ENCODE peak calls at places on chromosomes 13 and 19, in five cellular contexts. One of them, this sample, is unnamed. For H3K4me1, the result is how much of the 10 kb centered on the place peaks cover.

GRCh38 chr13:111370147-111370546 is 49.7 kb downstream of the TEX29 start:
- DNase-seq in effector memory CD4-positive, alpha-beta T cell: no peak
- DNase-seq in uterus: no peak
- DNase-seq in PC-3: no peak
- DNase-seq in fibroblast of lung: no peak
- DNase-seq in this sample: no peak

GRCh38 chr13:78595819-78596700 is 7.3 kb downstream of the POU4F1 start:
- DNase-seq in fibroblast of lung: peak
- DNase-seq in uterus: no peak
- DNase-seq in effector memory CD4-positive, alpha-beta T cell: no peak
- DNase-seq in PC-3: no peak
- DNase-seq in this sample: no peak

GRCh38 chr13:48110132-48110868 is 15.4 kb upstream of the MED4 start:
- DNase-seq in fibroblast of lung: no peak
- DNase-seq in uterus: no peak
- DNase-seq in PC-3: no peak
- DNase-seq in effector memory CD4-positive, alpha-beta T cell: no peak
- DNase-seq in this sample: no peak

GRCh38 chr13:112931028-112931934 is 37.7 kb upstream of the MCF2L start:
- DNase-seq in fibroblast of lung: peak
- DNase-seq in PC-3: peak
- DNase-seq in uterus: no peak
- DNase-seq in effector memory CD4-positive, alpha-beta T cell: no peak
- DNase-seq in this sample: no peak

GRCh38 chr13:92838786-92839185 is 387.8 kb upstream of the GPC6 start:
- DNase-seq in PC-3: peak
- DNase-seq in fibroblast of lung: peak
- DNase-seq in uterus: no peak
- DNase-seq in effector memory CD4-positive, alpha-beta T cell: no peak
- DNase-seq in this sample: no peak

GRCh38 chr19:20558011-20558410 is 7.6 kb downstream of the ZNF737 start:
- DNase-seq in PC-3: no peak
- DNase-seq in uterus: no peak
- DNase-seq in effector memory CD4-positive, alpha-beta T cell: no peak
- DNase-seq in fibroblast of lung: no peak
- DNase-seq in this sample: no peak

GRCh38 chr19:18317998-18318800 is 4.7 kb downstream of the LSM4 start:
- DNase-seq in uterus: no peak
- DNase-seq in effector memory CD4-positive, alpha-beta T cell: peak
- DNase-seq in fibroblast of lung: no peak
- DNase-seq in PC-3: no peak
- DNase-seq in this sample: peak

GRCh38 chr19:54133312-54133956 is 4.1 kb upstream of the CNOT3 start:
- DNase-seq in PC-3: peak
- DNase-seq in uterus: no peak
- DNase-seq in fibroblast of lung: no peak
- DNase-seq in effector memory CD4-positive, alpha-beta T cell: no peak
- DNase-seq in this sample: no peak

GRCh38 chr19:51059715-51060114 is 5.2 kb downstream of the KLK13 start:
- DNase-seq in PC-3: no peak
- DNase-seq in effector memory CD4-positive, alpha-beta T cell: no peak
- DNase-seq in fibroblast of lung: no peak
- DNase-seq in uterus: no peak
- DNase-seq in this sample: no peak

GRCh38 chr19:22622901-22623840 is 11.0 kb upstream of the ZNF492 start:
- DNase-seq in uterus: peak
- DNase-seq in PC-3: no peak
- DNase-seq in fibroblast of lung: no peak
- DNase-seq in effector memory CD4-positive, alpha-beta T cell: no peak
- DNase-seq in this sample: no peak

GRCh38 chr13:113491418-113491883 is 940 bp upstream of the DCUN1D2 start:
- DNase-seq in fibroblast of lung: peak
- DNase-seq in PC-3: peak
- DNase-seq in effector memory CD4-positive, alpha-beta T cell: no peak
- DNase-seq in uterus: peak
- DNase-seq in this sample: peak

GRCh38 chr19:4015705-4016402 is 8.3 kb downstream of the PIAS4 start:
- DNase-seq in fibroblast of lung: no peak
- DNase-seq in effector memory CD4-positive, alpha-beta T cell: no peak
- DNase-seq in PC-3: no peak
- DNase-seq in uterus: peak
- DNase-seq in this sample: no peak

GRCh38 chr19:21593934-21594844 is 88.8 kb downstream of the ZNF429 start:
- DNase-seq in uterus: peak
- DNase-seq in fibroblast of lung: no peak
- DNase-seq in PC-3: no peak
- DNase-seq in effector memory CD4-positive, alpha-beta T cell: no peak
- DNase-seq in this sample: no peak

GRCh38 chr19:37333457-37333856 is 37.4 kb upstream of the ZNF527 start:
- DNase-seq in PC-3: peak
- DNase-seq in uterus: no peak
- DNase-seq in fibroblast of lung: no peak
- DNase-seq in effector memory CD4-positive, alpha-beta T cell: no peak
- DNase-seq in this sample: no peak

GRCh38 chr13:93344048-93344447 is 117.4 kb downstream of the GPC6 start:
- DNase-seq in PC-3: no peak
- DNase-seq in effector memory CD4-positive, alpha-beta T cell: no peak
- DNase-seq in uterus: no peak
- DNase-seq in fibroblast of lung: no peak
- DNase-seq in this sample: no peak

GRCh38 chr13:66077286-66077685 is 1152.8 kb downstream of the PCDH9 start:
- DNase-seq in PC-3: peak
- DNase-seq in fibroblast of lung: peak
- DNase-seq in uterus: no peak
- DNase-seq in effector memory CD4-positive, alpha-beta T cell: no peak
- DNase-seq in this sample: no peak

GRCh38 chr13:33228645-33229445 is 56.7 kb downstream of the STARD13 start:
- DNase-seq in uterus: no peak
- DNase-seq in fibroblast of lung: peak
- DNase-seq in PC-3: peak
- DNase-seq in effector memory CD4-positive, alpha-beta T cell: no peak
- DNase-seq in this sample: peak

GRCh38 chr13:92535222-92536006 is 691.2 kb upstream of the GPC6 start:
- DNase-seq in uterus: no peak
- DNase-seq in fibroblast of lung: no peak
- DNase-seq in effector memory CD4-positive, alpha-beta T cell: no peak
- DNase-seq in PC-3: no peak
- DNase-seq in this sample: no peak

GRCh38 chr19:13012690-13013608 is 17.7 kb downstream of the NFIX start:
- DNase-seq in fibroblast of lung: peak
- DNase-seq in effector memory CD4-positive, alpha-beta T cell: no peak
- DNase-seq in PC-3: peak
- DNase-seq in uterus: peak
- DNase-seq in this sample: no peak

GRCh38 chr13:106348032-106348431 is 187.4 kb downstream of the EFNB2 start:
- DNase-seq in effector memory CD4-positive, alpha-beta T cell: no peak
- DNase-seq in uterus: no peak
- DNase-seq in PC-3: peak
- DNase-seq in fibroblast of lung: peak
- DNase-seq in this sample: no peak

GRCh38 chr19:45848922-45849321 is 14.0 kb downstream of the SYMPK start:
- DNase-seq in uterus: no peak
- DNase-seq in PC-3: peak
- DNase-seq in fibroblast of lung: no peak
- DNase-seq in effector memory CD4-positive, alpha-beta T cell: no peak
- DNase-seq in this sample: no peak

GRCh38 chr13:43077446-43077845 is 54.1 kb downstream of the DNAJC15 start:
- DNase-seq in uterus: no peak
- DNase-seq in fibroblast of lung: no peak
- DNase-seq in effector memory CD4-positive, alpha-beta T cell: no peak
- DNase-seq in PC-3: no peak
- DNase-seq in this sample: no peak

GRCh38 chr13:60990032-60990733 is 425.5 kb downstream of the PCDH20 start:
- DNase-seq in PC-3: peak
- DNase-seq in uterus: no peak
- DNase-seq in effector memory CD4-positive, alpha-beta T cell: no peak
- DNase-seq in fibroblast of lung: no peak
- DNase-seq in this sample: no peak

GRCh38 chr19:6014551-6015135 is 36.7 kb upstream of the RANBP3 start:
- DNase-seq in effector memory CD4-positive, alpha-beta T cell: no peak
- DNase-seq in fibroblast of lung: no peak
- DNase-seq in uterus: no peak
- DNase-seq in PC-3: no peak
- DNase-seq in this sample: no peak

GRCh38 chr13:58134525-58134924 is 503.0 kb downstream of the PCDH17 start:
- DNase-seq in fibroblast of lung: no peak
- DNase-seq in PC-3: no peak
- DNase-seq in uterus: no peak
- DNase-seq in effector memory CD4-positive, alpha-beta T cell: no peak
- DNase-seq in this sample: no peak

GRCh38 chr13:81639984-81640582 is 1299.2 kb upstream of the SPRY2 start:
- DNase-seq in fibroblast of lung: no peak
- DNase-seq in PC-3: peak
- DNase-seq in uterus: no peak
- DNase-seq in effector memory CD4-positive, alpha-beta T cell: no peak
- DNase-seq in this sample: no peak

GRCh38 chr13:44523176-44524017 is 52.7 kb downstream of the TSC22D1 start:
- DNase-seq in uterus: no peak
- DNase-seq in PC-3: peak
- DNase-seq in fibroblast of lung: peak
- DNase-seq in effector memory CD4-positive, alpha-beta T cell: no peak
- DNase-seq in this sample: no peak

GRCh38 chr19:53463263-53463662 is 4.3 kb upstream of the ZNF813 start:
- DNase-seq in uterus: peak
- DNase-seq in effector memory CD4-positive, alpha-beta T cell: no peak
- DNase-seq in PC-3: no peak
- DNase-seq in fibroblast of lung: peak
- DNase-seq in this sample: no peak

GRCh38 chr13:29543230-29544215 is 52.0 kb downstream of the SLC7A1 start:
- DNase-seq in uterus: no peak
- DNase-seq in PC-3: peak
- DNase-seq in fibroblast of lung: peak
- DNase-seq in effector memory CD4-positive, alpha-beta T cell: no peak
- DNase-seq in this sample: no peak

GRCh38 chr13:38147050-38147449 is 202.6 kb upstream of the UFM1 start:
- DNase-seq in uterus: no peak
- DNase-seq in PC-3: no peak
- DNase-seq in effector memory CD4-positive, alpha-beta T cell: no peak
- DNase-seq in fibroblast of lung: no peak
- DNase-seq in this sample: no peak

GRCh38 chr19:15317392-15318011 is 14.8 kb downstream of the BRD4 start:
- DNase-seq in effector memory CD4-positive, alpha-beta T cell: no peak
- DNase-seq in PC-3: no peak
- DNase-seq in uterus: no peak
- DNase-seq in fibroblast of lung: peak
- DNase-seq in this sample: no peak

GRCh38 chr13:71454509-71454908 is 412.5 kb downstream of the DACH1 start:
- DNase-seq in uterus: no peak
- DNase-seq in PC-3: no peak
- DNase-seq in fibroblast of lung: no peak
- DNase-seq in effector memory CD4-positive, alpha-beta T cell: no peak
- DNase-seq in this sample: no peak

GRCh38 chr19:542173-542866 is 1.5 kb upstream of the GZMM start:
- DNase-seq in uterus: no peak
- DNase-seq in effector memory CD4-positive, alpha-beta T cell: no peak
- DNase-seq in fibroblast of lung: no peak
- DNase-seq in PC-3: no peak
- DNase-seq in this sample: no peak

GRCh38 chr19:10985502-10985901 is 24.7 kb downstream of the SMARCA4 start:
- DNase-seq in fibroblast of lung: no peak
- DNase-seq in PC-3: no peak
- DNase-seq in effector memory CD4-positive, alpha-beta T cell: no peak
- DNase-seq in uterus: no peak
- DNase-seq in this sample: no peak

GRCh38 chr13:30257433-30258099 is 49.8 kb downstream of the KATNAL1 start:
- DNase-seq in fibroblast of lung: no peak
- DNase-seq in uterus: no peak
- DNase-seq in effector memory CD4-positive, alpha-beta T cell: no peak
- DNase-seq in PC-3: no peak
- DNase-seq in this sample: no peak

GRCh38 chr13:25503856-25504255 is 132.1 kb downstream of the ATP8A2 start:
- DNase-seq in PC-3: no peak
- DNase-seq in uterus: no peak
- DNase-seq in effector memory CD4-positive, alpha-beta T cell: no peak
- DNase-seq in fibroblast of lung: no peak
- DNase-seq in this sample: no peak

GRCh38 chr13:76472916-76473315 is 413.3 kb downstream of the KCTD12 start:
- DNase-seq in PC-3: no peak
- DNase-seq in fibroblast of lung: no peak
- DNase-seq in uterus: no peak
- DNase-seq in effector memory CD4-positive, alpha-beta T cell: no peak
- DNase-seq in this sample: no peak
- H3K27ac ChIP-seq in PC-3: no peak
- H3K27ac ChIP-seq in fibroblast of lung: no peak
- H3K27ac ChIP-seq in uterus: no peak
- H3K27ac ChIP-seq in effector memory CD4-positive, alpha-beta T cell: no peak
- H3K27ac ChIP-seq in this sample: no peak

DNA sequence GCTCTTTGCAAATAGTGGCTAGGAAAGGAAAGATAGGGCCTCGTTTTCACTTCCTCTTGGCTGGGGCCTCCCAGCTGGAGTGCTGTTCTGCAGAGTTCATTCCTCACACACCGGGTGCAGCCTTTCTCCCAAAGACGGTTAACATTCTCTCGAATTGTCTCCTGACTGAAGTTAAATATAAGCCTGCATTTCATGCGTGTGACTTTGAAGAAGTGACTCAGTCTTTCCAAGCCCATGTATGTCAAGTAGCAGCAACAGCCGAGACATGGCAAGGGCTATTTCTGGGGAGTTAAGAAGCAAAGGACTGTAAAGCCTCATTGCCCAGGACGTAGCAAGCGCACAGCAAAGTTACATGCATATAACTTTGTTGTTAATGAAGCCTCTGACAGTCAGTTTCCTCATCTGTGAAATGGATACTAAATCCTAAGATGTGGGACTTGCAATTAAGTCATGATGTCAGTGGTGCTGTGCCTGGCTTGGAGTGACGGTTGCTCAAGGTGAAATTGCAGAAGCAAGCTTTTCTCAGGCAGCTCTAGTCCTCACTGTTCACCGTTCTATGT is 502.4 kb downstream of the MYO16 start:
- DNase-seq in PC-3: no peak
- DNase-seq in effector memory CD4-positive, alpha-beta T cell: no peak
- DNase-seq in uterus: no peak
- DNase-seq in fibroblast of lung: no peak
- DNase-seq in this sample: no peak
- H3K4me1 ChIP-seq in PC-3: under half
- H3K4me1 ChIP-seq in effector memory CD4-positive, alpha-beta T cell: under half
- H3K4me1 ChIP-seq in uterus: under half
- H3K4me1 ChIP-seq in fibroblast of lung: under half
- H3K4me1 ChIP-seq in this sample: under half

DNA sequence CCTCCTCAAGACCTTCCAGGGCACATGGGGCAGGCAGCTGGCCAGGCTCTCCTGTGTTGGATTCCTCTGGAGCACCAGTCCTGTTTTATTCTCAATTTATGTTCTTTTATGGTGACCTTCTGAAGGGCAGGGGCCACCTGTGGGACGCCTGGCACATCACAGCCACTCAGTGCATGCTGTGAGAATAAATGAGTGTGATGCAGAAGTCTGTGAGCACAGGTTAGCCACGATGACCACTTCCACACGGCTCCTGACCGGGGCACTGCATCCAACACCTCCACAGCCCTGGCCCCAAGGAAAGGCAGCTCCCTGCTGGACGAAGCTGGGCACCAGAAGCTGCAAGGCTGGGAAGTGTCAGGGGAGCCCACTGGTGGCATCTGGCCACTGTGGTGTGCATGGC is 122.8 kb downstream of the CRYL1 start:
- DNase-seq in effector memory CD4-positive, alpha-beta T cell: no peak
- DNase-seq in uterus: no peak
- DNase-seq in PC-3: no peak
- DNase-seq in fibroblast of lung: no peak
- DNase-seq in this sample: no peak
- H3K27ac ChIP-seq in effector memory CD4-positive, alpha-beta T cell: no peak
- H3K27ac ChIP-seq in uterus: no peak
- H3K27ac ChIP-seq in PC-3: peak
- H3K27ac ChIP-seq in fibroblast of lung: no peak
- H3K27ac ChIP-seq in this sample: no peak

GRCh38 chr19:38730731-38731589 is 13.3 kb downstream of the CAPN12 start:
- DNase-seq in uterus: peak
- DNase-seq in fibroblast of lung: no peak
- DNase-seq in PC-3: no peak
- DNase-seq in effector memory CD4-positive, alpha-beta T cell: no peak
- DNase-seq in this sample: no peak
- H3K4me1 ChIP-seq in uterus: under half
- H3K4me1 ChIP-seq in fibroblast of lung: under half
- H3K4me1 ChIP-seq in PC-3: under half
- H3K4me1 ChIP-seq in effector memory CD4-positive, alpha-beta T cell: under half
- H3K4me1 ChIP-seq in this sample: under half

This sample was measured in naive thymus-derived CD4-positive, alpha-beta T cell.